ENCODE peak calls at places on chromosomes 16 and 17, in six cellular contexts. P is tibial artery, I is fibroblast of lung, O is body of pancreas, Y is psoas muscle, C is adrenal gland. Z is an unnamed sample.

GRCh38 chr17:64385187-64386083 is 5.2 kb downstream of the PECAM1 start:
- DNase-seq in C (peak), P (peak), Y (peak), O (peak), I (peak), Z (peak)

GRCh38 chr17:52128721-52129120 is 29.8 kb downstream of the CA10 start:
- DNase-seq in P (no peak), I (no peak), O (no peak), C (no peak), Y (no peak), Z (no peak)

GRCh38 chr17:67244621-67245072 is 349 bp downstream of the HELZ start:
- DNase-seq in I (no peak), Y (peak), P (no peak), C (no peak), O (no peak), Z (no peak)

GRCh38 chr17:82399601-82400101 is 18.5 kb upstream of the HEXD start:
- DNase-seq in O (no peak), P (no peak), Y (peak), C (no peak), I (no peak), Z (no peak)

GRCh38 chr17:59490259-59490658 is 75.2 kb upstream of the DHX40 start:
- DNase-seq in I (no peak), O (no peak), Y (no peak), C (no peak), P (no peak), Z (peak)

GRCh38 chr16:79349803-79350202 is 250.7 kb downstream of the MAF start:
- DNase-seq in C (no peak), P (no peak), O (no peak), I (no peak), Y (no peak), Z (no peak)

GRCh38 chr17:7846063-7846735 is 8.7 kb upstream of the TMEM88 start:
- DNase-seq in I (no peak), P (no peak), C (no peak), Y (peak), O (no peak), Z (no peak)

GRCh38 chr16:81938331-81939163 is 72.7 kb downstream of the SDR42E1 start:
- DNase-seq in O (no peak), P (no peak), C (no peak), Y (no peak), I (no peak), Z (no peak)

GRCh38 chr17:78438271-78438691 is 59.8 kb downstream of the PGS1 start:
- DNase-seq in P (no peak), I (no peak), O (no peak), Y (no peak), C (no peak), Z (no peak)

GRCh38 chr17:5794881-5795486 is 210.7 kb upstream of the NLRP1 start:
- DNase-seq in C (no peak), I (no peak), O (no peak), Y (no peak), P (no peak), Z (no peak)

GRCh38 chr16:57444711-57445110 is 2.5 kb downstream of the CIAPIN1 start:
- DNase-seq in O (no peak), P (no peak), C (peak), Y (no peak), I (peak), Z (peak)

GRCh38 chr16:52446076-52446475 is 100.9 kb downstream of the TOX3 start:
- DNase-seq in C (no peak), Y (no peak), I (peak), P (no peak), O (no peak), Z (no peak)

GRCh38 chr17:34307110-34307509 is 12.1 kb upstream of the CCL8 start:
- DNase-seq in Y (peak), C (peak), O (no peak), P (no peak), I (peak), Z (peak)

GRCh38 chr16:18936727-18937340 is 10.6 kb upstream of the SMG1 start:
- DNase-seq in O (no peak), Y (no peak), I (no peak), P (no peak), C (no peak), Z (no peak)

GRCh38 chr17:77423589-77424451 is 283.1 kb downstream of the SEC14L1 start:
- DNase-seq in O (peak), P (peak), Y (peak), C (peak), I (peak), Z (peak)

GRCh38 chr17:19345067-19345460 is 17.5 kb downstream of the B9D1 start:
- DNase-seq in Y (no peak), O (no peak), I (no peak), C (peak), P (no peak), Z (no peak)

GRCh38 chr16:31354394-31355291 is at the start of gene ITGAX:
- DNase-seq in O (peak), Y (peak), P (peak), C (peak), I (peak), Z (peak)

GRCh38 chr16:67431805-67432476 is 1.0 kb downstream of the HSD11B2 start:
- DNase-seq in O (no peak), P (no peak), I (no peak), C (no peak), Y (no peak), Z (no peak)

GRCh38 chr17:59521465-59522126 is 43.8 kb upstream of the DHX40 start:
- DNase-seq in Y (peak), P (peak), I (peak), O (peak), C (peak), Z (peak)

GRCh38 chr16:55385363-55385762 is 61.4 kb downstream of the IRX6 start:
- DNase-seq in C (no peak), P (no peak), Y (no peak), O (no peak), I (no peak), Z (no peak)

GRCh38 chr16:80231888-80232287 is 308.9 kb upstream of the DYNLRB2 start:
- DNase-seq in O (no peak), I (peak), C (no peak), Y (no peak), P (no peak), Z (peak)

GRCh38 chr17:39527220-39527813 is 66.0 kb downstream of the CDK12 start:
- DNase-seq in P (no peak), O (no peak), I (peak), C (no peak), Y (no peak), Z (peak)

GRCh38 chr16:1014771-1015495 is 33.4 kb downstream of the SOX8 start:
- DNase-seq in I (no peak), Y (no peak), O (no peak), P (no peak), C (no peak), Z (peak)

GRCh38 chr17:42378597-42379594 is 9.3 kb downstream of the STAT3 start:
- DNase-seq in I (peak), Y (no peak), C (no peak), P (no peak), O (no peak), Z (no peak)

GRCh38 chr17:58556833-58557250 is 42.4 kb upstream of the MTMR4 start:
- DNase-seq in P (no peak), C (no peak), O (no peak), Y (no peak), I (no peak), Z (no peak)

GRCh38 chr17:75695830-75696271 is 25.4 kb upstream of the ITGB4 start:
- DNase-seq in Y (peak), P (no peak), C (no peak), I (no peak), O (no peak), Z (no peak)

GRCh38 chr17:66602659-66603363 is 232.1 kb upstream of the CACNG5 start:
- DNase-seq in I (peak), Y (no peak), O (no peak), P (no peak), C (no peak), Z (peak)

GRCh38 chr16:57479422-57480126 is 6.7 kb downstream of the DOK4 start:
- DNase-seq in I (peak), C (no peak), Y (peak), O (no peak), P (peak), Z (peak)

GRCh38 chr17:35540589-35541404 is 3.3 kb upstream of the SLFN12L start:
- DNase-seq in I (peak), O (no peak), P (peak), Y (peak), C (no peak), Z (peak)

GRCh38 chr17:1742371-1743093 is at the start of gene SERPINF2:
- DNase-seq in C (no peak), O (no peak), I (no peak), P (no peak), Y (no peak), Z (no peak)

GRCh38 chr17:57559634-57560387 is 185.3 kb downstream of the CCDC182 start:
- DNase-seq in C (no peak), O (no peak), Y (no peak), P (no peak), I (no peak), Z (no peak)

GRCh38 chr17:76382305-76382802 is 2.1 kb upstream of the SPHK1 start:
- DNase-seq in O (peak), C (no peak), I (no peak), Y (no peak), P (no peak), Z (peak)

GRCh38 chr17:65055708-65056638 is 567 bp downstream of the GNA13 start:
- DNase-seq in P (peak), I (peak), O (peak), Y (peak), C (peak), Z (peak)

DNA sequence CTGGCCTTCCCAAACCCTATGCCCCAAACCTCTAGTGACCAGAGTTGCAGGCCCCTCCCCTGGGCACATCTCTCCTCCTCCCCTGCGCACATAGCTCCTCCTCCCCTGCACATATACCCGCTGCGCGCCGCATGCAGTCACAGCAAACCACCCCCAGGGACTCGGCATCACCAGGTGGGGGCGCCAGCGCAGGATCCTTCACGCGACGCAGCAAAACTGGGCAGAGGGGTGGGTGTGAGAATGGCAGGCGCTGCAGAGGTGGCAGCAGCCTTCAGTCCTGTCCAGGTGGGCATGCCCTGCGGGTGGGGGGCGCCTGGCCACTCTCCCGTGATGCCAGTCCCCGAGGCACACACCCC is 5.6 kb downstream of the CORO6 start:
- DNase-seq in I (peak), Y (peak), O (peak), P (peak), C (peak), Z (peak)
- H3K4me3 ChIP-seq in I (no peak), Y (peak), O (no peak), P (peak), C (no peak), Z (peak)

DNA sequence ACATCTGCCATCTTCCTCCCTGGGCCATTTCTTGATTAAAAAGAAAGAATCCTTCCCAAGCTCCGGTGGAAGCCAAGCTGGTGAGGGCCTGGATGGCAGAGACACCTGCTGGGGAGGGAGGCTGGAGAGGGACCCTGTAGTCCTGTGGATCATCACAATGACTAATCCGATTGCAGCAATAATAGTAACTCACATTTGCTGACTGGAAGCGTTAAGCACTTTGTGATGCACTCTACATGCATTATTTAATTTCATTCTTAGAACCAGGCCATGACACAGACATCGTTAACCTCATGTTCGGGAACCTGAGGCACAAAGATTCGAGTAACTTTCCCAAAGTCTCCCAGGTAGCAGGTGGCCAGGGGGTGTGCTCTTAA is 13.8 kb upstream of the TBX2 start:
- DNase-seq in O (no peak), C (no peak), I (peak), Y (no peak), P (no peak), Z (no peak)
- TF ChIP-seq CTCF in O (no peak), C (no peak), I (no peak), Y (no peak), P (no peak), Z (no peak)

GRCh38 chr17:50767030-50767429 is 288 bp downstream of the ANKRD40CL start:
- DNase-seq in I (no peak), Y (peak), P (no peak), C (no peak), O (no peak), Z (no peak)
- H3K4me3 ChIP-seq in I (no peak), Y (no peak), P (no peak), C (no peak), O (no peak), Z (no peak)

DNA sequence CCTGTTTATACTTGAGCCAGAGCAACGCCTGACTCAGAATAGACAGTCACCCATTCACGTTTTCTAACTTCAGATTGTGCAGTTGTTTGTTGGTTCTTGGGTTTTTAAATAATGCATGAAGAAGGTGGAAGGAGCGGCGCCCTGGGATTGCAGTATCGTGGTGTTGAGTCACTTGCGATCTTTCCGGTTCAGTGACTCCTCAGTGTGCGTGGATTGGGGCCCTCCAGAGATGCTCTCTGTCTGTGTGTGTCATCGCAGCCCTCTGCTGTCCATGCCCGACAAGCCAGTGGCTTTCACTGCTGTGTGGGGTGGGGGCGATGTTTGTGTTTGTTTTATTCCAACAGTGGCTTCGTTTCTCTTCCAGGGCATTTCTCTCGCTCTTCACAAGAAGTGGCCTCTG is 134.0 kb downstream of the RPTOR start:
- DNase-seq in I (peak), P (no peak), Y (no peak), C (peak), O (no peak), Z (peak)
- TF ChIP-seq CTCF in I (peak), P (no peak), Y (no peak), C (no peak), O (no peak), Z (no peak)

GRCh38 chr17:14307560-14308024 is 6.7 kb downstream of the HS3ST3B1 start:
- DNase-seq in O (no peak), P (no peak), Y (no peak), I (peak), C (no peak), Z (peak)
- H3K4me3 ChIP-seq in O (no peak), P (no peak), Y (no peak), I (peak), C (no peak), Z (peak)

GRCh38 chr17:62067165-62068145 is 2.4 kb upstream of the MED13 start:
- DNase-seq in I (no peak), C (no peak), O (no peak), P (no peak), Y (no peak), Z (no peak)

GRCh38 chr17:62062936-62063335 is 2.1 kb downstream of the MED13 start:
- DNase-seq in C (no peak), I (peak), Y (no peak), O (no peak), P (no peak), Z (no peak)

GRCh38 chr17:62064029-62064790 is 868 bp downstream of the MED13 start:
- DNase-seq in P (no peak), C (no peak), I (peak), O (no peak), Y (no peak), Z (peak)

GRCh38 chr17:62065611-62066468 is 762 bp upstream of the MED13 start:
- DNase-seq in I (peak), O (peak), C (peak), Y (peak), P (peak), Z (peak)

DNA sequence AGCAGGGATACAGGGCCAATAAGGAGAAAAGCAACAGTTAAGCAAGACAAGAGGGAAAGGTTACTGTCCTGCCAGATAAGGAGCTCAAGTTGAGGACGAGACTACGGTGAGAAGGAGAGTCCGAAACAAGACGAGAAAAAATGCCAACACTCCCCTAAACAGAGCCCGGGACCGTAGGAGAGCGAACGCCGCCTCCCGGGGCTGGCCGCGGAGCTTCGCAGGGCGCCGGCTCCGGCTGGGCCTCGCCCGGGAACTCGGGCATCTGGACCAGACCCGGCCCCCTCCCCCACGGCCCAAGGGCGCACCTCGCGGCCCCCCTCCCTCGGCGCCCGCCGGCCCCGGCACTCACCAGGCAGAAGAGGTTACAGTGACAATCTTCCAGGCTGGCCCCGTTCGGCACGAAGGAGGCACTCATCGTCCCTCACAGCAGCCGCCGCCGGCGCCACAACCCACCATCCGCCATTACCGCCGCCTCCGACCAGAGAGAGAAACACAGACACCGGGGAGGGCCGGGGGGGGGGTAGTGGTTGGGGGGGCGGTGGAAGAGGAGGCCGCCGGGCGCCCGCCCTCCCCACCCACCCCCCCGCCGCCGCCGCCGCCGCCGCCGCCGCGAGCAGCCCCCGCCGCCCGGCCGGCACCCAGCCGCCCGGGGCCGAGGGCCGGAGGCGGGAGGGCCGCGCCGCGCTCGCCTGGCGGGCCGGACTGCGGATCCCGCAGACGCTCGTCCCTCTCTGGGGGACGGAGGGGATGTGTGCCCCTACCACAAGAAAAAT is at the start of gene MED13:
- DNase-seq in Y (peak), O (peak), C (peak), I (peak), P (peak), Z (peak)
- TF ChIP-seq CTCF in Y (no peak), O (no peak), C (no peak), I (no peak), P (no peak), Z (no peak)

DNA sequence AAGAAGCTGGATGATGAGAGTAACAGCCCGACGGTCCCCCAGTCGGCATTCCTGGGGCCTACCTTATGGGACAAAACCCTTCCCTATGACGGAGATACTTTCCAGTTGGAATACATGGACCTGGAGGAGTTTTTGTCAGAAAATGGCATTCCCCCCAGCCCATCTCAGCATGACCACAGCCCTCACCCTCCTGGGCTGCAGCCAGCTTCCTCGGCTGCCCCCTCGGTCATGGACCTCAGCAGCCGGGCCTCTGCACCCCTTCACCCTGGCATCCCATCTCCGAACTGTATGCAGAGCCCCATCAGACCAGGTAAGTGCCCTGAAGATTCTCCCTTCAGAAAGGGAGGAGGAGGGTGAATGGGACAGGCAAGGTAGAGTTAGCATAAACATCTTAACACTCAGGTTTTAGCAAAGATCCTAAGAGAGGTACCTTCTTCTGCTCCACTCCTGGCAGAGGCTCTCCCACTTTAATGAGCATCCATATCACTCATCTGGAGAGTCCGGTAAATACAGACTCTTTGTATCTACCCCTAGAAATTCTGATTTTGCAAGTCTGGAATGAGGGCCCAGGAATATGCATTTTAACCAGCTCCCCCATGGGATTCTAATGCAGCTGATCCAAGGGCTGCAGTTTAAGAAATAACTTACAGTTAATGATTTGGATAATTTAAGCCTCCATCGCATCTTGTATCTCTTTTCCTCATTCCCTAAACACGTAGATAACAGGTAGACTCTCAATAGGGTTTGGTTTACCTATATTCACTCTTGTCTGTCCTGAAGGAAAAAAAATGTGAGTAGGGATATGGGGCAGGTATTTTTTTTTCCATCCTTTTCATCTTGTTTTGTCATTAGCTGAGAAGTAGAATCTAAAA is 3.3 kb downstream of the HLF start:
- DNase-seq in C (no peak), I (no peak), O (no peak), Y (no peak), P (no peak), Z (no peak)
- H3K4me3 ChIP-seq in C (no peak), I (no peak), O (no peak), Y (peak), P (peak), Z (no peak)

Z was measured in choroid plexus epithelial cell.